ENCODE peak calls at places on chromosome 17, in seven cellular contexts. One of them, this sample, is unnamed.
A peak's percentile ranks its signal among the peaks of the same experiment; 100 is the strongest.

GRCh38 chr17:49977463-49978389 is 8.7 kb downstream of the DLX4 start:
- DNase-seq in AG10803: peak; percentile 9
- DNase-seq in endothelial cell of umbilical vein: no peak
- DNase-seq in heart right ventricle: no peak
- DNase-seq in IMR-90: no peak
- DNase-seq in cardiac muscle cell: no peak
- DNase-seq in suprapubic skin: no peak
- DNase-seq in this sample: no peak

GRCh38 chr17:72466199-72466598 is 345.4 kb downstream of the SOX9 start:
- DNase-seq in cardiac muscle cell: peak; percentile 42
- DNase-seq in heart right ventricle: no peak
- DNase-seq in AG10803: peak; percentile 32
- DNase-seq in suprapubic skin: no peak
- DNase-seq in endothelial cell of umbilical vein: no peak
- DNase-seq in IMR-90: peak; percentile 88
- DNase-seq in this sample: peak; percentile 43

GRCh38 chr17:248337-249235 is 67.1 kb upstream of the DOC2B start:
- DNase-seq in heart right ventricle: no peak
- DNase-seq in endothelial cell of umbilical vein: no peak
- DNase-seq in cardiac muscle cell: no peak
- DNase-seq in IMR-90: no peak
- DNase-seq in suprapubic skin: peak; percentile 50
- DNase-seq in AG10803: no peak
- DNase-seq in this sample: no peak

GRCh38 chr17:45381001-45381400 is 51.7 kb downstream of the ARHGAP27 start:
- DNase-seq in suprapubic skin: no peak
- DNase-seq in IMR-90: no peak
- DNase-seq in endothelial cell of umbilical vein: no peak
- DNase-seq in cardiac muscle cell: no peak
- DNase-seq in AG10803: no peak
- DNase-seq in heart right ventricle: no peak
- DNase-seq in this sample: no peak

GRCh38 chr17:40915721-40916256 is 21.7 kb downstream of the KRT23 start:
- DNase-seq in suprapubic skin: no peak
- DNase-seq in cardiac muscle cell: no peak
- DNase-seq in IMR-90: peak; percentile 77
- DNase-seq in endothelial cell of umbilical vein: no peak
- DNase-seq in heart right ventricle: no peak
- DNase-seq in AG10803: peak; percentile 86
- DNase-seq in this sample: peak; percentile 68

GRCh38 chr17:47205419-47205963 is 3.7 kb upstream of the MYL4 start:
- DNase-seq in IMR-90: peak; percentile 68
- DNase-seq in endothelial cell of umbilical vein: no peak
- DNase-seq in AG10803: peak; percentile 89
- DNase-seq in cardiac muscle cell: peak; percentile 81
- DNase-seq in heart right ventricle: peak; percentile 26
- DNase-seq in suprapubic skin: no peak
- DNase-seq in this sample: peak; percentile 79

GRCh38 chr17:29645516-29646051 is 22.9 kb upstream of the CORO6 start:
- DNase-seq in IMR-90: peak; percentile 82
- DNase-seq in AG10803: peak; percentile 94
- DNase-seq in heart right ventricle: peak; percentile 49
- DNase-seq in suprapubic skin: peak; percentile 88
- DNase-seq in cardiac muscle cell: peak; percentile 97
- DNase-seq in endothelial cell of umbilical vein: peak; percentile 46
- DNase-seq in this sample: peak; percentile 97

GRCh38 chr17:4743898-4744297 is 4.2 kb upstream of the CXCL16 start:
- DNase-seq in cardiac muscle cell: no peak
- DNase-seq in IMR-90: no peak
- DNase-seq in heart right ventricle: no peak
- DNase-seq in endothelial cell of umbilical vein: no peak
- DNase-seq in suprapubic skin: no peak
- DNase-seq in AG10803: no peak
- DNase-seq in this sample: no peak

GRCh38 chr17:75845933-75846700 is 1.9 kb upstream of the UNC13D start:
- DNase-seq in AG10803: no peak
- DNase-seq in endothelial cell of umbilical vein: peak; percentile 45
- DNase-seq in heart right ventricle: no peak
- DNase-seq in cardiac muscle cell: no peak
- DNase-seq in IMR-90: no peak
- DNase-seq in suprapubic skin: peak; percentile 71
- DNase-seq in this sample: no peak

GRCh38 chr17:8469964-8470363 is 34.3 kb downstream of the NDEL1 start:
- DNase-seq in endothelial cell of umbilical vein: no peak
- DNase-seq in suprapubic skin: no peak
- DNase-seq in AG10803: no peak
- DNase-seq in heart right ventricle: no peak
- DNase-seq in cardiac muscle cell: no peak
- DNase-seq in IMR-90: no peak
- DNase-seq in this sample: no peak

GRCh38 chr17:82752371-82753200 is 721 bp downstream of the TBCD start:
- DNase-seq in cardiac muscle cell: peak; percentile 27
- DNase-seq in IMR-90: no peak
- DNase-seq in endothelial cell of umbilical vein: peak; percentile 40
- DNase-seq in suprapubic skin: no peak
- DNase-seq in heart right ventricle: peak; percentile 38
- DNase-seq in AG10803: no peak
- DNase-seq in this sample: peak; percentile 25

GRCh38 chr17:8791910-8792270 is 7.3 kb downstream of the MFSD6L start:
- DNase-seq in AG10803: peak; percentile 60
- DNase-seq in cardiac muscle cell: peak; percentile 41
- DNase-seq in heart right ventricle: no peak
- DNase-seq in suprapubic skin: no peak
- DNase-seq in endothelial cell of umbilical vein: peak; percentile 2
- DNase-seq in IMR-90: peak; percentile 51
- DNase-seq in this sample: peak; percentile 92

GRCh38 chr17:54373970-54374369 is 526.7 kb upstream of the TOM1L1 start:
- DNase-seq in suprapubic skin: no peak
- DNase-seq in AG10803: no peak
- DNase-seq in heart right ventricle: no peak
- DNase-seq in cardiac muscle cell: no peak
- DNase-seq in IMR-90: no peak
- DNase-seq in endothelial cell of umbilical vein: no peak
- DNase-seq in this sample: no peak

GRCh38 chr17:50565559-50566350 is 5.2 kb downstream of the CACNA1G start:
- DNase-seq in AG10803: no peak
- DNase-seq in heart right ventricle: no peak
- DNase-seq in endothelial cell of umbilical vein: no peak
- DNase-seq in cardiac muscle cell: peak; percentile 28
- DNase-seq in suprapubic skin: no peak
- DNase-seq in IMR-90: peak; percentile 4
- DNase-seq in this sample: peak; percentile 38

GRCh38 chr17:75979705-75980187 is 706 bp downstream of the TEN1 start:
- DNase-seq in endothelial cell of umbilical vein: no peak
- DNase-seq in cardiac muscle cell: no peak
- DNase-seq in AG10803: peak; percentile 83
- DNase-seq in heart right ventricle: no peak
- DNase-seq in suprapubic skin: peak; percentile 86
- DNase-seq in IMR-90: peak; percentile 79
- DNase-seq in this sample: no peak

GRCh38 chr17:42578282-42578869 is 847 bp upstream of the PSMC3IP start:
- DNase-seq in heart right ventricle: peak; percentile 67
- DNase-seq in IMR-90: peak; percentile 70
- DNase-seq in suprapubic skin: peak; percentile 85
- DNase-seq in cardiac muscle cell: peak; percentile 76
- DNase-seq in endothelial cell of umbilical vein: peak; percentile 80
- DNase-seq in AG10803: peak; percentile 57
- DNase-seq in this sample: peak; percentile 82

GRCh38 chr17:67132366-67132765 is 88.0 kb downstream of the CACNG1 start:
- DNase-seq in AG10803: no peak
- DNase-seq in suprapubic skin: no peak
- DNase-seq in heart right ventricle: no peak
- DNase-seq in IMR-90: no peak
- DNase-seq in cardiac muscle cell: no peak
- DNase-seq in endothelial cell of umbilical vein: no peak
- DNase-seq in this sample: no peak

GRCh38 chr17:78304549-78305037 is 55.3 kb downstream of the SOCS3 start:
- DNase-seq in heart right ventricle: no peak
- DNase-seq in endothelial cell of umbilical vein: peak; percentile 32
- DNase-seq in suprapubic skin: no peak
- DNase-seq in AG10803: no peak
- DNase-seq in IMR-90: no peak
- DNase-seq in cardiac muscle cell: no peak
- DNase-seq in this sample: no peak

GRCh38 chr17:16622540-16623277 is 30.9 kb downstream of the ZNF624 start:
- DNase-seq in IMR-90: no peak
- DNase-seq in suprapubic skin: no peak
- DNase-seq in heart right ventricle: no peak
- DNase-seq in cardiac muscle cell: no peak
- DNase-seq in endothelial cell of umbilical vein: no peak
- DNase-seq in AG10803: no peak
- DNase-seq in this sample: no peak

GRCh38 chr17:7260601-7261376 is 1.5 kb downstream of the CLDN7 start:
- DNase-seq in AG10803: no peak
- DNase-seq in endothelial cell of umbilical vein: no peak
- DNase-seq in heart right ventricle: no peak
- DNase-seq in IMR-90: no peak
- DNase-seq in suprapubic skin: no peak
- DNase-seq in cardiac muscle cell: no peak
- DNase-seq in this sample: no peak

GRCh38 chr17:78337244-78338109 is 22.4 kb downstream of the SOCS3 start:
- DNase-seq in cardiac muscle cell: peak; percentile 75
- DNase-seq in AG10803: peak; percentile 87
- DNase-seq in endothelial cell of umbilical vein: no peak
- DNase-seq in suprapubic skin: no peak
- DNase-seq in heart right ventricle: no peak
- DNase-seq in IMR-90: peak; percentile 93
- DNase-seq in this sample: peak; percentile 97

GRCh38 chr17:4945176-4945943 is 3.0 kb downstream of the PFN1 start:
- DNase-seq in AG10803: peak; percentile 91
- DNase-seq in IMR-90: peak; percentile 93
- DNase-seq in heart right ventricle: peak; percentile 49
- DNase-seq in suprapubic skin: peak; percentile 92
- DNase-seq in cardiac muscle cell: peak; percentile 90
- DNase-seq in endothelial cell of umbilical vein: peak; percentile 77
- DNase-seq in this sample: peak; percentile 96

GRCh38 chr17:78130439-78131101 is at the start of gene TMC8:
- DNase-seq in AG10803: no peak
- DNase-seq in endothelial cell of umbilical vein: no peak
- DNase-seq in IMR-90: no peak
- DNase-seq in heart right ventricle: peak; percentile 33
- DNase-seq in suprapubic skin: peak; percentile 81
- DNase-seq in cardiac muscle cell: no peak
- DNase-seq in this sample: no peak

GRCh38 chr17:82228842-82229685 is at the start of gene SLC16A3:
- DNase-seq in heart right ventricle: peak; percentile 75
- DNase-seq in suprapubic skin: no peak
- DNase-seq in endothelial cell of umbilical vein: peak; percentile 51
- DNase-seq in AG10803: peak; percentile 80
- DNase-seq in IMR-90: peak; percentile 75
- DNase-seq in cardiac muscle cell: peak; percentile 83
- DNase-seq in this sample: peak; percentile 88

GRCh38 chr17:59093702-59094231 is 12.9 kb downstream of the TRIM37 start:
- DNase-seq in heart right ventricle: peak; percentile 25
- DNase-seq in IMR-90: peak; percentile 97
- DNase-seq in suprapubic skin: no peak
- DNase-seq in endothelial cell of umbilical vein: peak; percentile 93
- DNase-seq in AG10803: peak; percentile 97
- DNase-seq in cardiac muscle cell: peak; percentile 97
- DNase-seq in this sample: peak; percentile 97
- H3K4me3 ChIP-seq in heart right ventricle: no peak overlapping the region
- H3K4me3 ChIP-seq in IMR-90: peak overlapping the region; percentile 13
- H3K4me3 ChIP-seq in suprapubic skin: no peak overlapping the region
- H3K4me3 ChIP-seq in endothelial cell of umbilical vein: no peak overlapping the region
- H3K4me3 ChIP-seq in AG10803: no peak overlapping the region
- H3K4me3 ChIP-seq in cardiac muscle cell: no peak overlapping the region
- H3K4me3 ChIP-seq in this sample: no peak overlapping the region

DNA sequence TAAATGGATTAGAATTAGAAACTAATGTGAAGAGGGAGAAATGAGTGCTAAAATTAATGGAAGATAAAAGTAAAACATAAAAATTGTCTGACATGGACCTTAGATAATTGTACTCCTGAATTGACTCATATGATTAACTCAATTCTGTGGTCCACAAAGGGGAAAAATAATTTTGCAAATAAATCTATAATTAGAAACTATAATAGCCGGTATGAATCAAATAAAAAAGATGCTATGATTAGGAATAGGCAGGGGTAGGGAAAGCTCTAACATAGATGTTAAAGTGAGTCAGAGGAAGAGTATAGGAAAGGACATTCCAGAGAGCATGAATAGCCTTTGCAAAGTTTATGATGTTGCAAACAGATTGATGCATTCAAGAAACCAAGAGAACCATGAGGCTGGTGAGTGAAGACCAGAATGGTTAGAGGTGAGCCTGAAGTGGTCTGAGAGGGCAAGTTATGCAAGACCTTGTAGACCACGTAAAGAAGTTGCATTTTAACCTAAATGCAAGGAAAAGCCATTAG is 262.1 kb upstream of the CA10 start:
- DNase-seq in AG10803: no peak
- DNase-seq in endothelial cell of umbilical vein: no peak
- DNase-seq in suprapubic skin: no peak
- DNase-seq in IMR-90: no peak
- DNase-seq in heart right ventricle: no peak
- DNase-seq in cardiac muscle cell: no peak
- DNase-seq in this sample: no peak
- H3K4me3 ChIP-seq in AG10803: no peak overlapping the region
- H3K4me3 ChIP-seq in endothelial cell of umbilical vein: no peak overlapping the region
- H3K4me3 ChIP-seq in suprapubic skin: no peak overlapping the region
- H3K4me3 ChIP-seq in IMR-90: no peak overlapping the region
- H3K4me3 ChIP-seq in heart right ventricle: no peak overlapping the region
- H3K4me3 ChIP-seq in cardiac muscle cell: no peak overlapping the region
- H3K4me3 ChIP-seq in this sample: no peak overlapping the region

GRCh38 chr17:31570231-31570630 is 178.8 kb downstream of the RAB11FIP4 start:
- DNase-seq in suprapubic skin: no peak
- DNase-seq in endothelial cell of umbilical vein: no peak
- DNase-seq in heart right ventricle: no peak
- DNase-seq in IMR-90: no peak
- DNase-seq in AG10803: no peak
- DNase-seq in cardiac muscle cell: no peak
- DNase-seq in this sample: no peak

GRCh38 chr17:31566247-31566991 is 174.9 kb downstream of the RAB11FIP4 start:
- DNase-seq in suprapubic skin: no peak
- DNase-seq in endothelial cell of umbilical vein: no peak
- DNase-seq in AG10803: no peak
- DNase-seq in heart right ventricle: no peak
- DNase-seq in cardiac muscle cell: no peak
- DNase-seq in IMR-90: no peak
- DNase-seq in this sample: no peak

GRCh38 chr17:31565652-31566051 is 174.2 kb downstream of the RAB11FIP4 start:
- DNase-seq in IMR-90: no peak
- DNase-seq in heart right ventricle: no peak
- DNase-seq in AG10803: no peak
- DNase-seq in suprapubic skin: no peak
- DNase-seq in endothelial cell of umbilical vein: no peak
- DNase-seq in cardiac muscle cell: no peak
- DNase-seq in this sample: no peak

GRCh38 chr17:31566992-31567373 is 175.5 kb downstream of the RAB11FIP4 start:
- DNase-seq in suprapubic skin: no peak
- DNase-seq in heart right ventricle: no peak
- DNase-seq in endothelial cell of umbilical vein: no peak
- DNase-seq in AG10803: no peak
- DNase-seq in IMR-90: no peak
- DNase-seq in cardiac muscle cell: no peak
- DNase-seq in this sample: no peak

GRCh38 chr17:31568140-31568938 is 176.9 kb downstream of the RAB11FIP4 start:
- DNase-seq in cardiac muscle cell: peak; percentile 70
- DNase-seq in AG10803: peak; percentile 75
- DNase-seq in heart right ventricle: no peak
- DNase-seq in IMR-90: no peak
- DNase-seq in suprapubic skin: no peak
- DNase-seq in endothelial cell of umbilical vein: no peak
- DNase-seq in this sample: peak; percentile 55
- H3K4me3 ChIP-seq in cardiac muscle cell: no peak overlapping the region
- H3K4me3 ChIP-seq in AG10803: no peak overlapping the region
- H3K4me3 ChIP-seq in heart right ventricle: no peak overlapping the region
- H3K4me3 ChIP-seq in IMR-90: no peak overlapping the region
- H3K4me3 ChIP-seq in suprapubic skin: no peak overlapping the region
- H3K4me3 ChIP-seq in endothelial cell of umbilical vein: no peak overlapping the region
- H3K4me3 ChIP-seq in this sample: no peak overlapping the region

GRCh38 chr17:73952136-73952497 is 251.4 kb upstream of the RPL38 start:
- DNase-seq in IMR-90: no peak
- DNase-seq in suprapubic skin: no peak
- DNase-seq in cardiac muscle cell: peak; percentile 34
- DNase-seq in heart right ventricle: no peak
- DNase-seq in AG10803: no peak
- DNase-seq in endothelial cell of umbilical vein: no peak
- DNase-seq in this sample: no peak
- H3K4me3 ChIP-seq in IMR-90: no peak overlapping the region
- H3K4me3 ChIP-seq in suprapubic skin: peak overlapping the region; percentile 43
- H3K4me3 ChIP-seq in cardiac muscle cell: peak overlapping the region; percentile 21
- H3K4me3 ChIP-seq in heart right ventricle: peak overlapping the region; percentile 32
- H3K4me3 ChIP-seq in AG10803: no peak overlapping the region
- H3K4me3 ChIP-seq in endothelial cell of umbilical vein: no peak overlapping the region
- H3K4me3 ChIP-seq in this sample: no peak overlapping the region

This sample was measured in cardiac fibroblast.